ENCODE peak calls at places on chromosomes 2 and 18, in seven cellular contexts. K, M, B, S, A, Q and F are unnamed samples.

GRCh38 chr2:120656273-120656960 is 79.3 kb upstream of the GLI2 start:
- DNase-seq in K (no peak), A (no peak), M (no peak), S (no peak), Q (peak; percentile 29), B (peak; percentile 45), F (no peak)

GRCh38 chr2:1936411-1936980 is 192.2 kb upstream of the PXDN start:
- DNase-seq in Q (no peak), S (no peak), B (no peak), M (no peak), K (no peak), A (no peak), F (no peak)

GRCh38 chr2:160336091-160336490 is 136.0 kb upstream of the ITGB6 start:
- DNase-seq in B (no peak), M (no peak), S (no peak), Q (peak; percentile 59), A (no peak), K (no peak), F (no peak)

GRCh38 chr2:149184994-149185393 is 145.4 kb upstream of the LYPD6 start:
- DNase-seq in B (no peak), Q (no peak), K (no peak), M (no peak), S (no peak), A (no peak), F (no peak)

GRCh38 chr2:126359494-126359893 is 296.5 kb upstream of the GYPC start:
- DNase-seq in A (peak; percentile 5), Q (no peak), K (no peak), M (no peak), B (no peak), S (no peak), F (no peak)

GRCh38 chr2:72579595-72580180 is 246.1 kb downstream of the EXOC6B start:
- DNase-seq in B (no peak), K (no peak), S (no peak), M (peak; percentile 11), A (no peak), Q (peak; percentile 39), F (peak; percentile 9)

GRCh38 chr2:127784965-127785518 is 25.9 kb downstream of the WDR33 start:
- DNase-seq in K (no peak), M (no peak), A (no peak), B (no peak), Q (no peak), S (no peak), F (no peak)

GRCh38 chr18:60794802-60795201 is 422.2 kb upstream of the MC4R start:
- DNase-seq in B (no peak), M (no peak), K (peak; percentile 24), A (no peak), S (no peak), Q (no peak), F (no peak)

GRCh38 chr2:172454404-172455120 is 27.2 kb downstream of the ITGA6 start:
- DNase-seq in K (no peak), A (no peak), Q (no peak), B (no peak), S (no peak), M (no peak), F (no peak)

GRCh38 chr18:74861154-74861553 is 263.5 kb downstream of the ZNF407 start:
- DNase-seq in Q (peak; percentile 12), B (no peak), M (peak; percentile 27), S (no peak), A (no peak), K (no peak), F (no peak)

GRCh38 chr18:49628119-49628518 is 66.3 kb downstream of the LIPG start:
- DNase-seq in A (no peak), B (no peak), M (no peak), K (no peak), S (no peak), Q (no peak), F (no peak)

GRCh38 chr2:217695033-217695520 is 307.7 kb downstream of the TNS1 start:
- DNase-seq in M (peak; percentile 87), B (no peak), S (no peak), A (no peak), Q (peak; percentile 93), K (no peak), F (peak; percentile 95)

GRCh38 chr2:200665626-200666453 is 80.0 kb downstream of the AOX1 start:
- DNase-seq in S (no peak), Q (no peak), M (no peak), B (no peak), K (no peak), A (no peak), F (no peak)

GRCh38 chr2:15047184-15047583 is 414.7 kb downstream of the LRATD1 start:
- DNase-seq in M (no peak), Q (no peak), S (no peak), B (no peak), A (no peak), K (no peak), F (no peak)

GRCh38 chr18:49658871-49659378 is 97.1 kb downstream of the LIPG start:
- DNase-seq in Q (no peak), A (no peak), M (no peak), B (no peak), K (no peak), S (no peak), F (no peak)

GRCh38 chr18:24656571-24656971 is 196.1 kb downstream of the HRH4 start:
- DNase-seq in M (peak; percentile 45), K (no peak), B (no peak), S (no peak), A (no peak), Q (peak; percentile 60), F (peak; percentile 66)

GRCh38 chr2:120966510-120967254 is 231.0 kb downstream of the GLI2 start:
- DNase-seq in Q (no peak), B (no peak), K (no peak), S (no peak), A (no peak), M (no peak), F (no peak)

GRCh38 chr2:239804161-239805042 is 220.7 kb downstream of the NDUFA10 start:
- DNase-seq in A (peak; percentile 4), Q (no peak), B (peak; percentile 3), K (no peak), M (no peak), S (peak; percentile 51), F (no peak)

GRCh38 chr18:28359177-28359576 is 182.2 kb upstream of the CDH2 start:
- DNase-seq in B (no peak), S (no peak), A (no peak), M (no peak), K (no peak), Q (no peak), F (no peak)

DNA sequence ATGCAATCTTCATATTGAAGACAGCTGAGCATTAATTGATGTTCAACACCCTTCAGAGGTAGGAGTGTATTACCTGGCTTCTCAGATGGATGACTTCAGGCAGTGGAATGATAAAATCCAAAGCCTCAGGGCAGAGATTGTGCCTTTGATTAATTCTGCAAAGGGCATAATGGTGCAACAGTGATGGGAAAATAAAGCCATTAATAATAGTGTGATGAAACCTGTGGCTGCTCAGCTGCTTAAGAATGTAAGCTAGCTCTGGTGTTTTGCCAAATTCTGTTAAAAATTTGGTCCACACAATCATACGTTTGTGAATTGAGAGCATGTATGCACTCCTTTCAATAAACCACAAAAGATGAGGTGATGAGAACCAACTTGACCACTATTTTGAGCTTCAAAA is 5.2 kb downstream of the CTAGE1 start:
- DNase-seq in K (no peak), S (no peak), Q (peak; percentile 92), A (no peak), B (no peak), M (no peak), F (no peak)
- TF ChIP-seq CTCF in K (no peak), S (no peak), Q (no peak), A (no peak), B (no peak), M (no peak), F (no peak)

GRCh38 chr2:241317391-241317790 is 1.7 kb downstream of the SEPTIN2 start:
- DNase-seq in M (no peak), B (no peak), Q (no peak), S (no peak), K (no peak), A (no peak), F (no peak)

GRCh38 chr2:241321033-241321432 is 5.3 kb downstream of the SEPTIN2 start:
- DNase-seq in Q (no peak), K (no peak), S (no peak), B (no peak), A (no peak), M (no peak), F (no peak)

GRCh38 chr2:241321911-241322310 is 6.2 kb downstream of the SEPTIN2 start:
- DNase-seq in A (no peak), S (no peak), K (no peak), B (no peak), Q (no peak), M (no peak), F (no peak)

GRCh38 chr2:241323777-241324176 is 8.1 kb downstream of the SEPTIN2 start:
- DNase-seq in B (no peak), K (no peak), Q (no peak), M (no peak), S (no peak), A (no peak), F (no peak)

GRCh38 chr2:241320394-241320793 is 4.7 kb downstream of the SEPTIN2 start:
- DNase-seq in S (no peak), M (no peak), Q (no peak), A (no peak), B (no peak), K (no peak), F (no peak)
- H3K4me3 ChIP-seq in S (no peak overlapping the region), M (no peak overlapping the region), Q (no peak overlapping the region), A (no peak overlapping the region), B (no peak overlapping the region), K (no peak overlapping the region), F (no peak overlapping the region)

DNA sequence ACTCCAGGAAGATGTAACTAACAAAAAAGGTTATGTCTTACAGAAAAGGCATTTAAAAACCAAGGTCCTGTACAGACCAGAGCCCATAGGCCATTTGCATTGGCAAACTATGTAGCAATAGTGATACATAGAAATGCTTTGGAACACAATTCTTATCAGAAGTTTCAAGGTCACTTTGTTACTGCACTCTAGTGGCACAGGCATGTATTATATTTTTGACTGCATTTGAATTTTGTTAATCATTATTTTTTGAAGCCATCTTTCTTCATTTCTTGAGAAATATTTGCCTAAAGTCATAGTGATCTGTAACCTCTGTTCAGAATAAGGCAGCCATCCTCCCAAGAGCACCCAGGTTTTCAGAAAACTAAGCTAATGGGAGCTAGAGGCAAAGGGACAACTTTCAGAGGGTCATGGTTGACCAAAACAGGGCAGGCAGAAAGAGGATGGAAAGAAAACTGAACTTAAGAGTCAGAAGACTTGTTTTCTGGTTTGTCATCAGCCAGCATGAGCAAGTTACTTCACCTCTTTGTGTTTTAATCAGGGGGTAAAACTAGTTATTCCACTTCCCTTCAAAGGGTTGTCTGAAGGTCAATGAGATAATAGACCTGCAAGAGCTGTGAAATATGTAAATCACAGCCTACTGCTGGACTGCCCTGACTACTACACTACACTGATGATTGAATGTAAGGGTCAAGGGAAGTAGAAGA is 41.5 kb downstream of the SLC38A11 start:
- DNase-seq in S (no peak), A (no peak), M (no peak), K (no peak), B (no peak), Q (peak; percentile 52), F (no peak)
- TF ChIP-seq CTCF in S (peak; percentile 48), A (peak; percentile 49), M (peak; percentile 30), K (peak; percentile 45), B (no peak), Q (peak; percentile 37), F (peak; percentile 37)

DNA sequence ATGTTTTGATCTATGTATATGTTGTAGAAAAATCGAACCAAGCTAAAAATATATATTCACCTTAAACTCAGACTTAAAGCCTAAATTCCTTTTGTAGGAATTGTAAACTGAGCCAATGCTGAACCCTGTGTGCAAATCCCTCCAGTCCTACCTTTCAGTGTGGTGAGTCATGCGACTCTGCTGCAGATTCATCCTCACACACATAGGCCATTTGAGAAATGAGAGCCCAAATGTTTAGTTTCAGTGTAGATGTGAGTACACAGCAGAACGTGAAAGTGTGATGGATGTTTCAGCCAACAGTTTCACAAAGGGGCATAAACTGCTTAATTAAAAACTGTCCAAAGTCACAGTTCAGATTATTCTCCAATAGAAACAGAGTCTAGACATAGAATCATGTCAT is 193.2 kb downstream of the CDH19 start:
- DNase-seq in M (no peak), K (no peak), B (no peak), S (no peak), A (no peak), Q (no peak), F (no peak)
- H3K4me3 ChIP-seq in M (no peak overlapping the region), K (no peak overlapping the region), B (no peak overlapping the region), S (no peak overlapping the region), A (no peak overlapping the region), Q (no peak overlapping the region), F (no peak overlapping the region)